ENCODE peak calls at places on chromosomes 2 and 18, in nine cellular contexts. One of them, this sample, is unnamed.

GRCh38 chr2:186347472-186347871 is 138.6 kb upstream of the ZC3H15 start:
- DNase-seq in sigmoid colon: no peak
- DNase-seq in upper lobe of left lung: no peak
- DNase-seq in ovary: no peak
- DNase-seq in HepG2: no peak
- DNase-seq in stomach: no peak
- DNase-seq in transverse colon: no peak
- DNase-seq in A549: no peak
- DNase-seq in suprapubic skin: no peak
- DNase-seq in this sample: no peak

GRCh38 chr18:11310476-11311086 is 161.2 kb upstream of the PIEZO2 start:
- DNase-seq in upper lobe of left lung: no peak
- DNase-seq in ovary: no peak
- DNase-seq in A549: peak
- DNase-seq in HepG2: peak
- DNase-seq in transverse colon: peak
- DNase-seq in suprapubic skin: no peak
- DNase-seq in sigmoid colon: no peak
- DNase-seq in stomach: no peak
- DNase-seq in this sample: peak

GRCh38 chr2:106107509-106108131 is 86.5 kb downstream of the UXS1 start:
- DNase-seq in stomach: no peak
- DNase-seq in upper lobe of left lung: no peak
- DNase-seq in transverse colon: no peak
- DNase-seq in ovary: no peak
- DNase-seq in A549: peak
- DNase-seq in sigmoid colon: no peak
- DNase-seq in suprapubic skin: no peak
- DNase-seq in HepG2: no peak
- DNase-seq in this sample: no peak

GRCh38 chr2:181813963-181814565 is 77.5 kb upstream of the ITPRID2 start:
- DNase-seq in A549: peak
- DNase-seq in HepG2: no peak
- DNase-seq in ovary: no peak
- DNase-seq in stomach: no peak
- DNase-seq in sigmoid colon: no peak
- DNase-seq in suprapubic skin: no peak
- DNase-seq in transverse colon: peak
- DNase-seq in upper lobe of left lung: no peak
- DNase-seq in this sample: no peak

GRCh38 chr2:138531913-138532312 is 30.3 kb downstream of the SPOPL start:
- DNase-seq in HepG2: no peak
- DNase-seq in ovary: no peak
- DNase-seq in transverse colon: no peak
- DNase-seq in sigmoid colon: no peak
- DNase-seq in A549: no peak
- DNase-seq in stomach: no peak
- DNase-seq in upper lobe of left lung: no peak
- DNase-seq in suprapubic skin: no peak
- DNase-seq in this sample: no peak

GRCh38 chr2:209426432-209426831 is 2.6 kb downstream of the MAP2 start:
- DNase-seq in suprapubic skin: no peak
- DNase-seq in transverse colon: no peak
- DNase-seq in ovary: no peak
- DNase-seq in stomach: no peak
- DNase-seq in A549: peak
- DNase-seq in HepG2: no peak
- DNase-seq in sigmoid colon: no peak
- DNase-seq in upper lobe of left lung: no peak
- DNase-seq in this sample: no peak

GRCh38 chr2:209314641-209315040 is 109.2 kb upstream of the MAP2 start:
- DNase-seq in transverse colon: no peak
- DNase-seq in HepG2: no peak
- DNase-seq in stomach: no peak
- DNase-seq in sigmoid colon: no peak
- DNase-seq in ovary: no peak
- DNase-seq in suprapubic skin: no peak
- DNase-seq in upper lobe of left lung: no peak
- DNase-seq in A549: no peak
- DNase-seq in this sample: no peak

GRCh38 chr18:12308386-12309100 is 502 bp downstream of the TUBB6 start:
- DNase-seq in suprapubic skin: peak
- DNase-seq in HepG2: peak
- DNase-seq in upper lobe of left lung: peak
- DNase-seq in sigmoid colon: peak
- DNase-seq in stomach: peak
- DNase-seq in A549: peak
- DNase-seq in ovary: peak
- DNase-seq in transverse colon: peak
- DNase-seq in this sample: peak

GRCh38 chr2:228839506-228839905 is 431.6 kb downstream of the PID1 start:
- DNase-seq in HepG2: no peak
- DNase-seq in A549: no peak
- DNase-seq in stomach: no peak
- DNase-seq in transverse colon: no peak
- DNase-seq in upper lobe of left lung: no peak
- DNase-seq in ovary: no peak
- DNase-seq in suprapubic skin: no peak
- DNase-seq in sigmoid colon: peak
- DNase-seq in this sample: no peak

GRCh38 chr2:9388950-9389911 is 34.1 kb downstream of the ITGB1BP1 start:
- DNase-seq in transverse colon: no peak
- DNase-seq in stomach: no peak
- DNase-seq in HepG2: no peak
- DNase-seq in upper lobe of left lung: no peak
- DNase-seq in A549: no peak
- DNase-seq in suprapubic skin: no peak
- DNase-seq in sigmoid colon: peak
- DNase-seq in ovary: no peak
- DNase-seq in this sample: peak

GRCh38 chr2:161412346-161412745 is 3.8 kb upstream of the TBR1 start:
- DNase-seq in sigmoid colon: no peak
- DNase-seq in upper lobe of left lung: no peak
- DNase-seq in transverse colon: no peak
- DNase-seq in stomach: no peak
- DNase-seq in HepG2: no peak
- DNase-seq in A549: no peak
- DNase-seq in suprapubic skin: no peak
- DNase-seq in ovary: no peak
- DNase-seq in this sample: no peak

GRCh38 chr18:46672062-46672970 is 15.3 kb upstream of the LOXHD1 start:
- DNase-seq in stomach: no peak
- DNase-seq in upper lobe of left lung: no peak
- DNase-seq in suprapubic skin: no peak
- DNase-seq in ovary: no peak
- DNase-seq in transverse colon: no peak
- DNase-seq in sigmoid colon: no peak
- DNase-seq in A549: no peak
- DNase-seq in HepG2: no peak
- DNase-seq in this sample: no peak
- TF ChIP-seq CTCF in stomach: no peak
- TF ChIP-seq CTCF in upper lobe of left lung: no peak
- TF ChIP-seq CTCF in suprapubic skin: no peak
- TF ChIP-seq CTCF in ovary: no peak
- TF ChIP-seq CTCF in transverse colon: no peak
- TF ChIP-seq CTCF in sigmoid colon: no peak
- TF ChIP-seq CTCF in A549: no peak
- TF ChIP-seq CTCF in HepG2: no peak
- TF ChIP-seq CTCF in this sample: no peak

GRCh38 chr2:127128508-127128907 is 21.6 kb upstream of the BIN1 start:
- DNase-seq in upper lobe of left lung: no peak
- DNase-seq in sigmoid colon: no peak
- DNase-seq in suprapubic skin: no peak
- DNase-seq in HepG2: no peak
- DNase-seq in stomach: peak
- DNase-seq in ovary: no peak
- DNase-seq in transverse colon: peak
- DNase-seq in A549: no peak
- DNase-seq in this sample: no peak
- TF ChIP-seq POLR2A in upper lobe of left lung: no peak
- TF ChIP-seq POLR2A in sigmoid colon: no peak
- TF ChIP-seq POLR2A in suprapubic skin: no peak
- TF ChIP-seq POLR2A in HepG2: no peak
- TF ChIP-seq POLR2A in stomach: no peak
- TF ChIP-seq POLR2A in ovary: no peak
- TF ChIP-seq POLR2A in transverse colon: no peak
- TF ChIP-seq POLR2A in A549: no peak
- TF ChIP-seq POLR2A in this sample: no peak

GRCh38 chr2:134245340-134245984 is 8.4 kb upstream of the MGAT5 start:
- DNase-seq in suprapubic skin: peak
- DNase-seq in ovary: peak
- DNase-seq in upper lobe of left lung: no peak
- DNase-seq in HepG2: peak
- DNase-seq in transverse colon: peak
- DNase-seq in stomach: peak
- DNase-seq in A549: peak
- DNase-seq in sigmoid colon: peak
- DNase-seq in this sample: peak
- TF ChIP-seq EP300 in suprapubic skin: no peak
- TF ChIP-seq EP300 in ovary: no peak
- TF ChIP-seq EP300 in upper lobe of left lung: no peak
- TF ChIP-seq EP300 in HepG2: no peak
- TF ChIP-seq EP300 in transverse colon: no peak
- TF ChIP-seq EP300 in stomach: no peak
- TF ChIP-seq EP300 in A549: no peak
- TF ChIP-seq EP300 in sigmoid colon: no peak
- TF ChIP-seq EP300 in this sample: no peak

DNA sequence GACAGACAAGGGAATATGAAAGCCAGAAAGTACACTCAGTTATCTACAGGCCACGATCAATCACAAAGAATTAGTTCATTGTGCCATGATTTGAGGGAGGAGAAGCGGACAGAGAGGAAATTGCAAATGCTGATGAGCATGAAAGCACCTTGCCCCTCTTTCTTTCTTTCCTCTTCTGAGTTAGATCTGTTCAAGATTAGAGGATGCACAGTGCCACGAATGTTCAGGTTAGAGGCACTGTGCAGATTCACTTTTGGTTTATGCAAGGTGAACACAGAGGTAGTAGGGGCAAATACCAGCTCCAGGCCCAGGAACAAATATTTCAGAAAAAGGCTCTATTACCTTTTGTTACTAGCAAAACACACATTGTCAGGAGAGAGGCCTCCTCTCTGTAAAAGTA is 49.1 kb downstream of the CXCR4 start:
- DNase-seq in A549: no peak
- DNase-seq in ovary: no peak
- DNase-seq in suprapubic skin: no peak
- DNase-seq in sigmoid colon: no peak
- DNase-seq in HepG2: no peak
- DNase-seq in transverse colon: no peak
- DNase-seq in upper lobe of left lung: no peak
- DNase-seq in stomach: no peak
- DNase-seq in this sample: no peak
- TF ChIP-seq CTCF in A549: no peak
- TF ChIP-seq CTCF in ovary: no peak
- TF ChIP-seq CTCF in suprapubic skin: no peak
- TF ChIP-seq CTCF in sigmoid colon: no peak
- TF ChIP-seq CTCF in HepG2: no peak
- TF ChIP-seq CTCF in transverse colon: no peak
- TF ChIP-seq CTCF in upper lobe of left lung: no peak
- TF ChIP-seq CTCF in stomach: no peak
- TF ChIP-seq CTCF in this sample: no peak

GRCh38 chr2:100819365-100820345 is at the start of gene NPAS2:
- DNase-seq in sigmoid colon: peak
- DNase-seq in suprapubic skin: no peak
- DNase-seq in A549: peak
- DNase-seq in stomach: peak
- DNase-seq in HepG2: peak
- DNase-seq in ovary: peak
- DNase-seq in upper lobe of left lung: peak
- DNase-seq in transverse colon: peak
- DNase-seq in this sample: no peak

GRCh38 chr2:100821255-100821912 is 1.4 kb downstream of the NPAS2 start:
- DNase-seq in stomach: no peak
- DNase-seq in ovary: no peak
- DNase-seq in upper lobe of left lung: no peak
- DNase-seq in suprapubic skin: no peak
- DNase-seq in transverse colon: no peak
- DNase-seq in sigmoid colon: no peak
- DNase-seq in A549: peak
- DNase-seq in HepG2: no peak
- DNase-seq in this sample: no peak

GRCh38 chr2:100818606-100819364 is 1.2 kb upstream of the NPAS2 start:
- DNase-seq in upper lobe of left lung: peak
- DNase-seq in suprapubic skin: no peak
- DNase-seq in stomach: peak
- DNase-seq in sigmoid colon: peak
- DNase-seq in HepG2: peak
- DNase-seq in transverse colon: peak
- DNase-seq in ovary: peak
- DNase-seq in A549: peak
- DNase-seq in this sample: no peak

GRCh38 chr2:100821913-100822260 is 1.9 kb downstream of the NPAS2 start:
- DNase-seq in HepG2: no peak
- DNase-seq in A549: no peak
- DNase-seq in sigmoid colon: no peak
- DNase-seq in ovary: no peak
- DNase-seq in transverse colon: no peak
- DNase-seq in suprapubic skin: no peak
- DNase-seq in stomach: no peak
- DNase-seq in upper lobe of left lung: no peak
- DNase-seq in this sample: no peak

GRCh38 chr2:100820346-100821254 is 661 bp downstream of the NPAS2 start:
- DNase-seq in HepG2: no peak
- DNase-seq in ovary: peak
- DNase-seq in sigmoid colon: no peak
- DNase-seq in A549: no peak
- DNase-seq in stomach: peak
- DNase-seq in upper lobe of left lung: peak
- DNase-seq in transverse colon: peak
- DNase-seq in suprapubic skin: no peak
- DNase-seq in this sample: no peak
- TF ChIP-seq POLR2A in HepG2: no peak
- TF ChIP-seq POLR2A in ovary: no peak
- TF ChIP-seq POLR2A in sigmoid colon: no peak
- TF ChIP-seq POLR2A in A549: no peak
- TF ChIP-seq POLR2A in stomach: no peak
- TF ChIP-seq POLR2A in upper lobe of left lung: no peak
- TF ChIP-seq POLR2A in transverse colon: no peak
- TF ChIP-seq POLR2A in suprapubic skin: no peak
- TF ChIP-seq POLR2A in this sample: no peak

This sample was measured in tibial nerve.